ENCODE peak calls at places on chromosomes 7 and 10, in seven cellular contexts. One of them, this sample, is unnamed.

GRCh38 chr10:125002044-125002422 is 60.1 kb downstream of the ZRANB1 start:
- DNase-seq in activated naive CD4-positive, alpha-beta T cell treated with anti-CD3 and anti-CD28 coated beads, Interleukin-2, amount 10 ng/mL, durations not matched to agents 7 days and 5 days: no peak
- DNase-seq in fibroblast of pulmonary artery: no peak
- DNase-seq in right atrium auricular region: no peak
- DNase-seq in fibroblast of villous mesenchyme: no peak
- DNase-seq in HS-27A: no peak
- DNase-seq in hepatocyte: no peak
- DNase-seq in this sample: no peak

GRCh38 chr7:51141451-51141971 is 175.1 kb downstream of the COBL start:
- DNase-seq in activated naive CD4-positive, alpha-beta T cell treated with anti-CD3 and anti-CD28 coated beads, Interleukin-2, amount 10 ng/mL, durations not matched to agents 7 days and 5 days: peak; percentile 30
- DNase-seq in fibroblast of pulmonary artery: peak; percentile 56
- DNase-seq in right atrium auricular region: no peak
- DNase-seq in fibroblast of villous mesenchyme: peak; percentile 53
- DNase-seq in HS-27A: no peak
- DNase-seq in hepatocyte: peak; percentile 65
- DNase-seq in this sample: no peak

GRCh38 chr7:39926111-39926510 is 23.9 kb upstream of the CDK13 start:
- DNase-seq in activated naive CD4-positive, alpha-beta T cell treated with anti-CD3 and anti-CD28 coated beads, Interleukin-2, amount 10 ng/mL, durations not matched to agents 7 days and 5 days: no peak
- DNase-seq in fibroblast of pulmonary artery: no peak
- DNase-seq in right atrium auricular region: no peak
- DNase-seq in fibroblast of villous mesenchyme: no peak
- DNase-seq in HS-27A: no peak
- DNase-seq in hepatocyte: no peak
- DNase-seq in this sample: no peak

GRCh38 chr7:84231157-84231556 is 36.6 kb upstream of the SEMA3A start:
- DNase-seq in activated naive CD4-positive, alpha-beta T cell treated with anti-CD3 and anti-CD28 coated beads, Interleukin-2, amount 10 ng/mL, durations not matched to agents 7 days and 5 days: no peak
- DNase-seq in fibroblast of pulmonary artery: no peak
- DNase-seq in right atrium auricular region: no peak
- DNase-seq in fibroblast of villous mesenchyme: peak; percentile 56
- DNase-seq in HS-27A: no peak
- DNase-seq in hepatocyte: no peak
- DNase-seq in this sample: no peak

GRCh38 chr7:147607151-147607800 is 983.3 kb upstream of the C7orf33 start:
- DNase-seq in activated naive CD4-positive, alpha-beta T cell treated with anti-CD3 and anti-CD28 coated beads, Interleukin-2, amount 10 ng/mL, durations not matched to agents 7 days and 5 days: no peak
- DNase-seq in fibroblast of pulmonary artery: no peak
- DNase-seq in right atrium auricular region: no peak
- DNase-seq in fibroblast of villous mesenchyme: no peak
- DNase-seq in HS-27A: no peak
- DNase-seq in hepatocyte: no peak
- DNase-seq in this sample: no peak

GRCh38 chr7:48179631-48180030 is 8.4 kb downstream of the ABCA13 start:
- DNase-seq in activated naive CD4-positive, alpha-beta T cell treated with anti-CD3 and anti-CD28 coated beads, Interleukin-2, amount 10 ng/mL, durations not matched to agents 7 days and 5 days: no peak
- DNase-seq in fibroblast of pulmonary artery: no peak
- DNase-seq in right atrium auricular region: no peak
- DNase-seq in fibroblast of villous mesenchyme: no peak
- DNase-seq in HS-27A: no peak
- DNase-seq in hepatocyte: no peak
- DNase-seq in this sample: no peak

GRCh38 chr7:5997210-5997808 is 11.5 kb downstream of the PMS2 start:
- DNase-seq in activated naive CD4-positive, alpha-beta T cell treated with anti-CD3 and anti-CD28 coated beads, Interleukin-2, amount 10 ng/mL, durations not matched to agents 7 days and 5 days: peak; percentile 64
- DNase-seq in fibroblast of pulmonary artery: peak; percentile 77
- DNase-seq in right atrium auricular region: no peak
- DNase-seq in fibroblast of villous mesenchyme: peak; percentile 74
- DNase-seq in HS-27A: no peak
- DNase-seq in hepatocyte: peak; percentile 76
- DNase-seq in this sample: peak; percentile 45

GRCh38 chr7:142468871-142469652 is 211.2 kb upstream of the PRSS58 start:
- DNase-seq in activated naive CD4-positive, alpha-beta T cell treated with anti-CD3 and anti-CD28 coated beads, Interleukin-2, amount 10 ng/mL, durations not matched to agents 7 days and 5 days: no peak
- DNase-seq in fibroblast of pulmonary artery: no peak
- DNase-seq in right atrium auricular region: no peak
- DNase-seq in fibroblast of villous mesenchyme: no peak
- DNase-seq in HS-27A: no peak
- DNase-seq in hepatocyte: no peak
- DNase-seq in this sample: no peak

GRCh38 chr7:76189276-76189675 is 12.4 kb upstream of the SRRM3 start:
- DNase-seq in activated naive CD4-positive, alpha-beta T cell treated with anti-CD3 and anti-CD28 coated beads, Interleukin-2, amount 10 ng/mL, durations not matched to agents 7 days and 5 days: no peak
- DNase-seq in fibroblast of pulmonary artery: no peak
- DNase-seq in right atrium auricular region: no peak
- DNase-seq in fibroblast of villous mesenchyme: no peak
- DNase-seq in HS-27A: no peak
- DNase-seq in hepatocyte: no peak
- DNase-seq in this sample: no peak

GRCh38 chr7:116953727-116954442 is 584 bp downstream of the ST7 start:
- DNase-seq in activated naive CD4-positive, alpha-beta T cell treated with anti-CD3 and anti-CD28 coated beads, Interleukin-2, amount 10 ng/mL, durations not matched to agents 7 days and 5 days: peak; percentile 44
- DNase-seq in fibroblast of pulmonary artery: peak; percentile 88
- DNase-seq in right atrium auricular region: no peak
- DNase-seq in fibroblast of villous mesenchyme: peak; percentile 89
- DNase-seq in HS-27A: no peak
- DNase-seq in hepatocyte: peak; percentile 89
- DNase-seq in this sample: peak; percentile 77

GRCh38 chr7:97835296-97836138 is 36.7 kb downstream of the ASNS start:
- DNase-seq in activated naive CD4-positive, alpha-beta T cell treated with anti-CD3 and anti-CD28 coated beads, Interleukin-2, amount 10 ng/mL, durations not matched to agents 7 days and 5 days: peak; percentile 75
- DNase-seq in fibroblast of pulmonary artery: peak; percentile 83
- DNase-seq in right atrium auricular region: peak; percentile 73
- DNase-seq in fibroblast of villous mesenchyme: peak; percentile 68
- DNase-seq in HS-27A: peak; percentile 12
- DNase-seq in hepatocyte: peak; percentile 86
- DNase-seq in this sample: peak; percentile 41

GRCh38 chr10:70106958-70107791 is 25.4 kb downstream of the AIFM2 start:
- DNase-seq in activated naive CD4-positive, alpha-beta T cell treated with anti-CD3 and anti-CD28 coated beads, Interleukin-2, amount 10 ng/mL, durations not matched to agents 7 days and 5 days: no peak
- DNase-seq in fibroblast of pulmonary artery: no peak
- DNase-seq in right atrium auricular region: no peak
- DNase-seq in fibroblast of villous mesenchyme: no peak
- DNase-seq in HS-27A: no peak
- DNase-seq in hepatocyte: no peak
- DNase-seq in this sample: peak; percentile 69

GRCh38 chr7:91383186-91383585 is 119.0 kb downstream of the FZD1 start:
- DNase-seq in activated naive CD4-positive, alpha-beta T cell treated with anti-CD3 and anti-CD28 coated beads, Interleukin-2, amount 10 ng/mL, durations not matched to agents 7 days and 5 days: no peak
- DNase-seq in fibroblast of pulmonary artery: no peak
- DNase-seq in right atrium auricular region: no peak
- DNase-seq in fibroblast of villous mesenchyme: peak; percentile 10
- DNase-seq in HS-27A: no peak
- DNase-seq in hepatocyte: no peak
- DNase-seq in this sample: no peak

GRCh38 chr7:28984219-28984618 is 26.1 kb upstream of the TRIL start:
- DNase-seq in activated naive CD4-positive, alpha-beta T cell treated with anti-CD3 and anti-CD28 coated beads, Interleukin-2, amount 10 ng/mL, durations not matched to agents 7 days and 5 days: no peak
- DNase-seq in fibroblast of pulmonary artery: no peak
- DNase-seq in right atrium auricular region: no peak
- DNase-seq in fibroblast of villous mesenchyme: no peak
- DNase-seq in HS-27A: no peak
- DNase-seq in hepatocyte: no peak
- DNase-seq in this sample: no peak

GRCh38 chr7:84455788-84456187 is 261.2 kb upstream of the SEMA3A start:
- DNase-seq in activated naive CD4-positive, alpha-beta T cell treated with anti-CD3 and anti-CD28 coated beads, Interleukin-2, amount 10 ng/mL, durations not matched to agents 7 days and 5 days: no peak
- DNase-seq in fibroblast of pulmonary artery: peak; percentile 40
- DNase-seq in right atrium auricular region: no peak
- DNase-seq in fibroblast of villous mesenchyme: peak; percentile 10
- DNase-seq in HS-27A: no peak
- DNase-seq in hepatocyte: no peak
- DNase-seq in this sample: no peak

GRCh38 chr7:26449175-26450165 is 157.8 kb downstream of the SNX10 start:
- DNase-seq in activated naive CD4-positive, alpha-beta T cell treated with anti-CD3 and anti-CD28 coated beads, Interleukin-2, amount 10 ng/mL, durations not matched to agents 7 days and 5 days: no peak
- DNase-seq in fibroblast of pulmonary artery: peak; percentile 66
- DNase-seq in right atrium auricular region: no peak
- DNase-seq in fibroblast of villous mesenchyme: peak; percentile 5
- DNase-seq in HS-27A: no peak
- DNase-seq in hepatocyte: no peak
- DNase-seq in this sample: no peak